ENCODE peak calls at places on chromosomes 6 and 20, in ten cellular contexts. Q is CD4-positive, alpha-beta memory T cell; U is AG04450; S is H1; P is endodermal cell; G is endothelial cell of umbilical vein; R is heart left ventricle; M is HCT116; D is esophagus muscularis mucosa; B is hepatocyte. O is an unnamed sample.

GRCh38 chr20:11337361-11338130 is 580.1 kb upstream of the BTBD3 start:
- DNase-seq in Q (no peak), U (no peak), S (no peak), P (peak), G (no peak), R (no peak), M (no peak), D (no peak), B (no peak), O (no peak)

GRCh38 chr6:160089534-160089897 is 32.1 kb upstream of the SLC22A1 start:
- DNase-seq in Q (no peak), U (no peak), S (no peak), P (no peak), G (no peak), R (no peak), M (no peak), D (no peak), B (no peak), O (no peak)

GRCh38 chr6:36984581-36985383 is 1.2 kb downstream of the MTCH1 start:
- DNase-seq in Q (peak), U (peak), S (peak), P (peak), G (peak), R (no peak), M (peak), D (no peak), B (peak), O (peak)

GRCh38 chr20:46130534-46130933 is 12.4 kb downstream of the CD40 start:
- DNase-seq in Q (no peak), U (no peak), S (no peak), P (no peak), G (no peak), R (no peak), M (no peak), D (no peak), B (no peak), O (no peak)

GRCh38 chr20:17806107-17806506 is 106.3 kb downstream of the BANF2 start:
- DNase-seq in Q (no peak), U (no peak), S (no peak), P (no peak), G (no peak), R (no peak), M (no peak), D (no peak), B (no peak), O (no peak)

GRCh38 chr20:63568170-63568981 is 5.7 kb downstream of the HELZ2 start:
- DNase-seq in Q (no peak), U (no peak), S (no peak), P (no peak), G (no peak), R (no peak), M (no peak), D (no peak), B (no peak), O (no peak)

GRCh38 chr20:23305098-23305497 is 45.5 kb upstream of the NXT1 start:
- DNase-seq in Q (no peak), U (no peak), S (no peak), P (no peak), G (no peak), R (no peak), M (no peak), D (no peak), B (no peak), O (peak)

GRCh38 chr20:33554914-33555420 is 65.1 kb downstream of the CBFA2T2 start:
- DNase-seq in Q (peak), U (peak), S (no peak), P (no peak), G (peak), R (no peak), M (peak), D (no peak), B (peak), O (no peak)

GRCh38 chr20:7113577-7114466 is 346.3 kb downstream of the BMP2 start:
- DNase-seq in Q (no peak), U (no peak), S (peak), P (peak), G (peak), R (peak), M (no peak), D (no peak), B (peak), O (peak)

GRCh38 chr6:54335871-54336270 is 27.6 kb downstream of the TINAG start:
- DNase-seq in Q (no peak), U (peak), S (no peak), P (no peak), G (peak), R (no peak), M (peak), D (no peak), B (peak), O (no peak)

GRCh38 chr20:48910360-48910781 is 11.1 kb upstream of the ARFGEF2 start:
- DNase-seq in Q (peak), U (no peak), S (no peak), P (no peak), G (peak), R (no peak), M (no peak), D (no peak), B (no peak), O (no peak)

GRCh38 chr6:150934380-150934779 is 68.9 kb downstream of the MTHFD1L start:
- DNase-seq in Q (no peak), U (no peak), S (no peak), P (no peak), G (no peak), R (no peak), M (no peak), D (peak), B (no peak), O (no peak)

GRCh38 chr6:168640738-168641137 is 199.8 kb downstream of the SMOC2 start:
- DNase-seq in Q (no peak), U (no peak), S (no peak), P (no peak), G (no peak), R (no peak), M (no peak), D (no peak), B (no peak), O (no peak)

GRCh38 chr20:52311209-52311794 is 119.7 kb upstream of the ZFP64 start:
- DNase-seq in Q (no peak), U (no peak), S (no peak), P (peak), G (no peak), R (no peak), M (no peak), D (no peak), B (no peak), O (no peak)

GRCh38 chr6:168385380-168385779 is 55.6 kb upstream of the SMOC2 start:
- DNase-seq in Q (no peak), U (no peak), S (no peak), P (no peak), G (no peak), R (no peak), M (no peak), D (no peak), B (no peak), O (no peak)

GRCh38 chr6:7112741-7113313 is 5.1 kb downstream of the RREB1 start:
- DNase-seq in Q (peak), U (no peak), S (no peak), P (peak), G (no peak), R (peak), M (no peak), D (no peak), B (peak), O (no peak)

GRCh38 chr6:24864345-24864744 is 65.6 kb upstream of the ARMH2 start:
- DNase-seq in Q (no peak), U (peak), S (no peak), P (no peak), G (no peak), R (peak), M (no peak), D (no peak), B (no peak), O (no peak)

GRCh38 chr6:7615611-7616383 is 25.8 kb downstream of the SNRNP48 start:
- DNase-seq in Q (peak), U (no peak), S (no peak), P (peak), G (peak), R (no peak), M (peak), D (no peak), B (peak), O (no peak)

GRCh38 chr6:53939830-53940229 is 145.0 kb downstream of the LRRC1 start:
- DNase-seq in Q (no peak), U (no peak), S (no peak), P (peak), G (no peak), R (no peak), M (no peak), D (no peak), B (no peak), O (no peak)

GRCh38 chr6:11614534-11615213 is 77.1 kb downstream of the TMEM170B start:
- DNase-seq in Q (no peak), U (no peak), S (no peak), P (no peak), G (peak), R (no peak), M (no peak), D (no peak), B (no peak), O (no peak)

GRCh38 chr6:44297063-44298038 is 15.8 kb downstream of the AARS2 start:
- DNase-seq in Q (peak), U (no peak), S (no peak), P (peak), G (peak), R (peak), M (no peak), D (no peak), B (peak), O (peak)

GRCh38 chr6:11430036-11430435 is 107.5 kb upstream of the TMEM170B start:
- DNase-seq in Q (no peak), U (no peak), S (no peak), P (no peak), G (no peak), R (no peak), M (no peak), D (peak), B (no peak), O (no peak)

GRCh38 chr6:113825776-113826175 is 31.4 kb upstream of the MARCKS start:
- DNase-seq in Q (no peak), U (no peak), S (no peak), P (no peak), G (no peak), R (peak), M (no peak), D (no peak), B (peak), O (peak)

GRCh38 chr6:51887859-51888258 is 199.6 kb downstream of the PKHD1 start:
- DNase-seq in Q (no peak), U (no peak), S (no peak), P (no peak), G (no peak), R (no peak), M (no peak), D (no peak), B (no peak), O (no peak)

GRCh38 chr6:109187399-109188114 is 92.2 kb downstream of the CEP57L1 start:
- DNase-seq in Q (peak), U (no peak), S (peak), P (peak), G (peak), R (peak), M (peak), D (no peak), B (peak), O (peak)

GRCh38 chr6:73062837-73063236 is 162.5 kb downstream of the KHDC1L start:
- DNase-seq in Q (no peak), U (no peak), S (no peak), P (no peak), G (no peak), R (no peak), M (no peak), D (no peak), B (no peak), O (no peak)

GRCh38 chr6:10954590-10955010 is 67.7 kb downstream of the SYCP2L start:
- DNase-seq in Q (peak), U (peak), S (peak), P (peak), G (peak), R (peak), M (peak), D (peak), B (peak), O (peak)

GRCh38 chr6:169858935-169859351 is 107.5 kb downstream of the ERMARD start:
- DNase-seq in Q (no peak), U (no peak), S (no peak), P (peak), G (no peak), R (no peak), M (no peak), D (peak), B (no peak), O (no peak)

GRCh38 chr20:48422242-48422960 is 405.4 kb downstream of the PREX1 start:
- DNase-seq in Q (no peak), U (no peak), S (no peak), P (no peak), G (no peak), R (no peak), M (no peak), D (no peak), B (no peak), O (no peak)

GRCh38 chr6:5662797-5663196 is 343.9 kb downstream of the NRN1 start:
- DNase-seq in Q (no peak), U (no peak), S (no peak), P (no peak), G (no peak), R (no peak), M (no peak), D (no peak), B (no peak), O (no peak)

DNA sequence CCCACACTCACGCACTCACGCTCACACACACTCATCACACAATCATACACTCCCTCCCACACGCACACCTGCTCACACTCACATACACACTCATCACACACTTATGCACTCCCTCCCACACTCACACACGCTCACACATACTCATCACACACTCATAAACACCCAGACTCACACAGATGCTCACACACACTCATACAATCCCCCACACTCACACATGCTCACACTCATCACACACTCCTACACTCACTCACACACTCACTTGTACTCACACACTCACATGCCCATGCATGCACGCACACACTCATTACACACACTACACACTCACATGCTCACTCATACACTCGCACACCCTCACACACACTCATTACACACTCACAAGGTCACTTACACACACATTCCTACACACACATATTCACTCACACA is 131.1 kb upstream of the PDE10A start:
- DNase-seq in Q (no peak), U (no peak), S (no peak), P (no peak), G (no peak), R (no peak), M (no peak), D (peak), B (no peak), O (no peak)
- H3K4me3 ChIP-seq in Q (no peak), U (no peak), S (no peak), P (no peak), G (no peak), R (no peak), M (no peak), D (no peak), B (no peak), O (no peak)

GRCh38 chr6:156992396-156992795 is 215.2 kb downstream of the ARID1B start:
- DNase-seq in Q (no peak), U (no peak), S (no peak), P (peak), G (no peak), R (peak), M (no peak), D (no peak), B (no peak), O (peak)

GRCh38 chr6:156991971-156992370 is 214.8 kb downstream of the ARID1B start:
- DNase-seq in Q (no peak), U (peak), S (no peak), P (no peak), G (no peak), R (no peak), M (no peak), D (no peak), B (no peak), O (no peak)

GRCh38 chr6:156988276-156989158 is 211.3 kb downstream of the ARID1B start:
- DNase-seq in Q (no peak), U (no peak), S (no peak), P (peak), G (no peak), R (no peak), M (no peak), D (no peak), B (peak), O (no peak)

GRCh38 chr6:156985309-156985708 is 208.1 kb downstream of the ARID1B start:
- DNase-seq in Q (no peak), U (no peak), S (no peak), P (no peak), G (no peak), R (no peak), M (no peak), D (no peak), B (no peak), O (no peak)

GRCh38 chr6:156989159-156989806 is 212.1 kb downstream of the ARID1B start:
- DNase-seq in Q (no peak), U (no peak), S (no peak), P (no peak), G (no peak), R (no peak), M (no peak), D (no peak), B (no peak), O (no peak)
- H3K27ac ChIP-seq in Q (no peak), U (no peak), S (no peak), P (no peak), G (no peak), R (no peak), M (no peak), D (no peak), B (no peak), O (no peak)

GRCh38 chr6:710601-711571 is 17.9 kb upstream of the EXOC2 start:
- DNase-seq in Q (peak), U (no peak), S (no peak), P (peak), G (peak), R (peak), M (no peak), D (no peak), B (peak), O (peak)
- H3K4me3 ChIP-seq in Q (peak), U (peak), S (peak), P (peak), G (peak), R (peak), M (no peak), D (peak), B (peak), O (peak)

DNA sequence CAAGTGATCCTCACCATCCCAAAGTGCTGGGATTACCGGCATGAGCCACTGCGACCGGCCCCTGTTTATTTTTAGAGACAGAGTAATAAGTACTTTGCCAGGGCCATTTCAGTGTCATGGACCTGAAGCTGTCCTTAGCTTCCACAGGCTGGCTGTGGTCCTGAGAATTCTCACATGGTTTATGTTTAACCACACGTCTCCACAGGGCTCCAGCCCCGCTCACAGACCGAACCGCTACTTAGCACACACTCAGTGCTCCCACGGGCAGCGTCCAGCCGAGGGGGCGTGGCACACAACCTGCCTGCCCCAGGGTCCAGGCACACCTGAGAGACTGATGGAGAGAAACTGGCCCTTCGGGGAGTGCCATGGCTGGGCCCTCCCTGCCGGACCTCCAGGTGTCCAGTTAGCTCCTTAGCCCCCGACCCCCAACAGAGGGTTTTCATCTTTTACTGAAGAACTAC is 11.7 kb downstream of the ACSS1 start:
- DNase-seq in Q (no peak), U (no peak), S (no peak), P (peak), G (no peak), R (peak), M (no peak), D (no peak), B (no peak), O (peak)
- H3K27ac ChIP-seq in Q (no peak), U (no peak), S (no peak), P (no peak), G (no peak), R (peak), M (no peak), D (no peak), B (no peak), O (peak)

O was measured in right cardiac atrium.